ENCODE peak calls at places on chromosomes 5 and 9, in seven cellular contexts. One of them, this sample, is unnamed.

GRCh38 chr9:131319486-131319885 is 30.0 kb downstream of the PLPP7 start:
- DNase-seq in lower lobe of right lung: peak; percentile 33
- DNase-seq in GM13976: no peak
- DNase-seq in kidney epithelial cell: no peak
- DNase-seq in astrocyte: no peak
- DNase-seq in tibial artery: no peak
- DNase-seq in AG04450: no peak
- DNase-seq in this sample: no peak

GRCh38 chr5:54222336-54222735 is 88.0 kb downstream of the ARL15 start:
- DNase-seq in lower lobe of right lung: no peak
- DNase-seq in GM13976: no peak
- DNase-seq in tibial artery: no peak
- DNase-seq in kidney epithelial cell: no peak
- DNase-seq in astrocyte: no peak
- DNase-seq in AG04450: no peak
- DNase-seq in this sample: no peak

GRCh38 chr5:38758774-38759423 is 86.9 kb upstream of the OSMR start:
- DNase-seq in GM13976: no peak
- DNase-seq in kidney epithelial cell: no peak
- DNase-seq in AG04450: no peak
- DNase-seq in tibial artery: no peak
- DNase-seq in astrocyte: no peak
- DNase-seq in lower lobe of right lung: no peak
- DNase-seq in this sample: no peak

GRCh38 chr9:135224286-135224871 is 136.9 kb downstream of the OLFM1 start:
- DNase-seq in GM13976: no peak
- DNase-seq in AG04450: no peak
- DNase-seq in kidney epithelial cell: no peak
- DNase-seq in tibial artery: no peak
- DNase-seq in astrocyte: no peak
- DNase-seq in lower lobe of right lung: peak; percentile 77
- DNase-seq in this sample: no peak

GRCh38 chr9:18706648-18707047 is 232.7 kb downstream of the ADAMTSL1 start:
- DNase-seq in astrocyte: no peak
- DNase-seq in GM13976: no peak
- DNase-seq in kidney epithelial cell: no peak
- DNase-seq in tibial artery: no peak
- DNase-seq in AG04450: no peak
- DNase-seq in lower lobe of right lung: no peak
- DNase-seq in this sample: no peak

GRCh38 chr9:128405077-128405779 is 15.4 kb upstream of the CERCAM start:
- DNase-seq in AG04450: no peak
- DNase-seq in tibial artery: no peak
- DNase-seq in GM13976: no peak
- DNase-seq in astrocyte: no peak
- DNase-seq in kidney epithelial cell: no peak
- DNase-seq in lower lobe of right lung: no peak
- DNase-seq in this sample: no peak

GRCh38 chr9:124964056-124964455 is 23.2 kb upstream of the GOLGA1 start:
- DNase-seq in tibial artery: no peak
- DNase-seq in AG04450: no peak
- DNase-seq in kidney epithelial cell: no peak
- DNase-seq in lower lobe of right lung: no peak
- DNase-seq in astrocyte: no peak
- DNase-seq in GM13976: no peak
- DNase-seq in this sample: no peak

GRCh38 chr9:24602687-24603352 is 57.1 kb upstream of the IZUMO3 start:
- DNase-seq in kidney epithelial cell: peak; percentile 37
- DNase-seq in GM13976: no peak
- DNase-seq in astrocyte: no peak
- DNase-seq in tibial artery: no peak
- DNase-seq in AG04450: no peak
- DNase-seq in lower lobe of right lung: no peak
- DNase-seq in this sample: peak; percentile 24

GRCh38 chr5:172564187-172564586 is 76.9 kb upstream of the NEURL1B start:
- DNase-seq in GM13976: no peak
- DNase-seq in lower lobe of right lung: peak; percentile 59
- DNase-seq in astrocyte: no peak
- DNase-seq in tibial artery: no peak
- DNase-seq in AG04450: no peak
- DNase-seq in kidney epithelial cell: no peak
- DNase-seq in this sample: no peak

GRCh38 chr9:107717608-107718314 is 228.2 kb upstream of the KLF4 start:
- DNase-seq in astrocyte: no peak
- DNase-seq in kidney epithelial cell: no peak
- DNase-seq in lower lobe of right lung: no peak
- DNase-seq in GM13976: no peak
- DNase-seq in tibial artery: no peak
- DNase-seq in AG04450: no peak
- DNase-seq in this sample: no peak

GRCh38 chr5:124868661-124869060 is 122.2 kb upstream of the ZNF608 start:
- DNase-seq in lower lobe of right lung: no peak
- DNase-seq in tibial artery: no peak
- DNase-seq in AG04450: no peak
- DNase-seq in astrocyte: peak; percentile 38
- DNase-seq in GM13976: no peak
- DNase-seq in kidney epithelial cell: no peak
- DNase-seq in this sample: no peak

GRCh38 chr5:2753452-2754409 is 2.3 kb upstream of the IRX2 start:
- DNase-seq in lower lobe of right lung: no peak
- DNase-seq in tibial artery: no peak
- DNase-seq in AG04450: no peak
- DNase-seq in GM13976: no peak
- DNase-seq in astrocyte: no peak
- DNase-seq in kidney epithelial cell: no peak
- DNase-seq in this sample: no peak

GRCh38 chr9:12350775-12351174 is 342.4 kb upstream of the TYRP1 start:
- DNase-seq in AG04450: no peak
- DNase-seq in lower lobe of right lung: no peak
- DNase-seq in astrocyte: no peak
- DNase-seq in kidney epithelial cell: no peak
- DNase-seq in GM13976: no peak
- DNase-seq in tibial artery: no peak
- DNase-seq in this sample: no peak

GRCh38 chr5:315488-316209 is 5.9 kb upstream of the AHRR start:
- DNase-seq in tibial artery: no peak
- DNase-seq in AG04450: no peak
- DNase-seq in GM13976: peak; percentile 24
- DNase-seq in lower lobe of right lung: no peak
- DNase-seq in kidney epithelial cell: no peak
- DNase-seq in astrocyte: no peak
- DNase-seq in this sample: no peak

GRCh38 chr9:38008168-38009034 is 60.6 kb downstream of the SHB start:
- DNase-seq in GM13976: peak; percentile 82
- DNase-seq in AG04450: peak; percentile 56
- DNase-seq in lower lobe of right lung: peak; percentile 94
- DNase-seq in astrocyte: peak; percentile 94
- DNase-seq in tibial artery: no peak
- DNase-seq in kidney epithelial cell: peak; percentile 97
- DNase-seq in this sample: peak; percentile 82

GRCh38 chr5:1513326-1514026 is 10.3 kb downstream of the LPCAT1 start:
- DNase-seq in GM13976: no peak
- DNase-seq in lower lobe of right lung: peak; percentile 49
- DNase-seq in AG04450: no peak
- DNase-seq in tibial artery: no peak
- DNase-seq in astrocyte: no peak
- DNase-seq in kidney epithelial cell: no peak
- DNase-seq in this sample: no peak

GRCh38 chr9:35650341-35651158 is at the start of gene SIT1:
- DNase-seq in lower lobe of right lung: no peak
- DNase-seq in kidney epithelial cell: no peak
- DNase-seq in AG04450: no peak
- DNase-seq in astrocyte: no peak
- DNase-seq in tibial artery: no peak
- DNase-seq in GM13976: peak; percentile 72
- DNase-seq in this sample: no peak

GRCh38 chr5:38780950-38781349 is 64.9 kb upstream of the OSMR start:
- DNase-seq in kidney epithelial cell: no peak
- DNase-seq in astrocyte: peak; percentile 75
- DNase-seq in tibial artery: peak; percentile 73
- DNase-seq in AG04450: peak; percentile 48
- DNase-seq in GM13976: no peak
- DNase-seq in lower lobe of right lung: no peak
- DNase-seq in this sample: peak; percentile 91

GRCh38 chr9:92989561-92989960 is 42.2 kb downstream of the FGD3 start:
- DNase-seq in lower lobe of right lung: no peak
- DNase-seq in kidney epithelial cell: no peak
- DNase-seq in tibial artery: no peak
- DNase-seq in GM13976: no peak
- DNase-seq in astrocyte: no peak
- DNase-seq in AG04450: no peak
- DNase-seq in this sample: no peak

GRCh38 chr5:82176115-82176514 is 102.0 kb downstream of the RPS23 start:
- DNase-seq in GM13976: no peak
- DNase-seq in lower lobe of right lung: no peak
- DNase-seq in kidney epithelial cell: no peak
- DNase-seq in AG04450: no peak
- DNase-seq in tibial artery: no peak
- DNase-seq in astrocyte: no peak
- DNase-seq in this sample: peak; percentile 20

GRCh38 chr5:82174919-82175219 is 103.3 kb downstream of the RPS23 start:
- DNase-seq in AG04450: no peak
- DNase-seq in GM13976: no peak
- DNase-seq in tibial artery: no peak
- DNase-seq in lower lobe of right lung: no peak
- DNase-seq in astrocyte: no peak
- DNase-seq in kidney epithelial cell: no peak
- DNase-seq in this sample: no peak

GRCh38 chr5:82178378-82178777 is 99.8 kb downstream of the RPS23 start:
- DNase-seq in lower lobe of right lung: no peak
- DNase-seq in kidney epithelial cell: no peak
- DNase-seq in astrocyte: no peak
- DNase-seq in AG04450: no peak
- DNase-seq in tibial artery: no peak
- DNase-seq in GM13976: no peak
- DNase-seq in this sample: no peak

GRCh38 chr5:82169892-82170291 is 108.3 kb downstream of the RPS23 start:
- DNase-seq in kidney epithelial cell: no peak
- DNase-seq in lower lobe of right lung: no peak
- DNase-seq in AG04450: no peak
- DNase-seq in astrocyte: no peak
- DNase-seq in tibial artery: no peak
- DNase-seq in GM13976: peak; percentile 5
- DNase-seq in this sample: no peak

DNA sequence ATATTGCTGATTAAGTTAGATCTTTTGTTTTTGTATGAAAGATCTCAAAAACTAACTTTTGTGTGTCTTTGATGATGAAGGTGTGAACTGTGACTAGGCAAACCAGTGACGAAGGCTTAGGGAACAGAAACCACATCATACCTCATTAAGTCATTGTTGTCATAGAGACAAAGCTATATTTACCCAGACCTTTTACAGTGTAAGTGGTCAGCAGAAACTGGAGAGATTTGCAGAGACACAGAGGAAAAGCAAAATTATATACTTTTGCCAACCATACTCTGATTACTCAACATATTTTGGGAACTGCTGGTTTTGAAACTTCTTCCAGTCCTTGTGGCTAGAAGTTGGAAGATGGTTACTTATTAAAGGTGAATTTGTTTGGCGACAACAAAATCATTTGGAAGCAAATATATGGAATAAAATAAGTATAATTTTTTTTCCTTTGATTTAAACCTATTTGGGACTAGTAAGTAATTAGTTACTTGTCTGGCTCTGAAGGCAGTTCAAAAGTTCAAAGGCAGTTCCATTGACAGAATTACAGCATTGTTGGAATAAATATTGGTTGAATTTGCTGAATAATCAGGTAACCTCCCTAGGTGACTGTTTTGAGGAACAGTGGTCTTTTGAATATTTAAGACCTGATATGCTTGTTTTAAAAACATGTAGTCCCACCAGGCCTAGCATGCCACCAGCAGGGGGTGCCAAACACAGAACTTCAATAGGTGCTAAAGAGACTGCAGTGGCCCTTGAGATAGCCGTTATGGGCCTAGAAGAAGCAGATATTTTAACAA is 103.8 kb downstream of the RPS23 start:
- DNase-seq in astrocyte: peak; percentile 93
- DNase-seq in lower lobe of right lung: peak; percentile 68
- DNase-seq in AG04450: no peak
- DNase-seq in GM13976: peak; percentile 57
- DNase-seq in tibial artery: peak; percentile 42
- DNase-seq in kidney epithelial cell: peak; percentile 61
- DNase-seq in this sample: peak; percentile 70
- TF ChIP-seq CTCF in astrocyte: peak; percentile 60
- TF ChIP-seq CTCF in lower lobe of right lung: peak; percentile 60
- TF ChIP-seq CTCF in AG04450: peak; percentile 58
- TF ChIP-seq CTCF in GM13976: peak; percentile 53
- TF ChIP-seq CTCF in tibial artery: peak; percentile 41
- TF ChIP-seq CTCF in kidney epithelial cell: peak; percentile 77
- TF ChIP-seq CTCF in this sample: peak; percentile 75

GRCh38 chr9:81465468-81466002 is 223.8 kb downstream of the TLE1 start:
- DNase-seq in tibial artery: no peak
- DNase-seq in astrocyte: no peak
- DNase-seq in lower lobe of right lung: no peak
- DNase-seq in GM13976: no peak
- DNase-seq in AG04450: no peak
- DNase-seq in kidney epithelial cell: no peak
- DNase-seq in this sample: no peak
- TF ChIP-seq CTCF in tibial artery: peak; percentile 9
- TF ChIP-seq CTCF in astrocyte: no peak
- TF ChIP-seq CTCF in lower lobe of right lung: no peak
- TF ChIP-seq CTCF in GM13976: no peak
- TF ChIP-seq CTCF in AG04450: peak; percentile 37
- TF ChIP-seq CTCF in kidney epithelial cell: no peak
- TF ChIP-seq CTCF in this sample: no peak

DNA sequence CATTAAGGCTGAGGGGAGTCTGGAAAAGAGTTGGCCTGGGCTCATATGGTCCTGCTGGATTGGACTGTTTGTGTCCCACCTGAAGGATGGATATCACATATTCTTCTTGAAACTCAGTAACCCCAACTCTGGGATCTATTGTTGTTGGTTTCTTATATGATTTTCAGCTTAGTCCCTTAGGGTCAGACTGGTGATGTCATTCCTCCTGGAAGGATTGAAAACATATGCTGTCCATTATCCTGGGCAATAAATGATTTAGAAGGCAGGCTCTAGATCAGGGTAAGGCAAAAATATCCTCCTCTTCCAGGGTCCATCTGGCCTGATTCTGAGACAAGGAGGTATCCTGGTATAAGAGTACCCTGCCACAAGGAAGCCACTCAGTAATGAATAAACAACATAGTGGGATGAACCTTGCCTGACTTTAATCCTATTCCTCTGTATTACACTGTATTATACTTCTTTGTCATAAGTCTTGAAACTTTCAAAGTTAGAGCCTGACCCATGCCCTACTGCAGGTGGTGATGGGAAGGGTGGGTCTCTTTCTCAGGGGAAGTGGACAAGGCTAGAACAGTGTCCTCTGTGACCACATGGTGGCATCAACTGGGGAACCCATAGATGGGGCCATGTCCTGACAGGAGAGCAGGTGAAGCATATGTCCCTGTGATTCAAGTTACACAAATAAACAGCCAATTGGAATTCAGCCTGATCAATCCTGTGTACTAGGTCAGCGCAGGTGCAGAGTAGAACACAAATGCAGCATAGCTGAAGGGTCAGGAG is 454.4 kb upstream of the TRPC7 start:
- DNase-seq in kidney epithelial cell: no peak
- DNase-seq in lower lobe of right lung: no peak
- DNase-seq in AG04450: no peak
- DNase-seq in astrocyte: no peak
- DNase-seq in tibial artery: no peak
- DNase-seq in GM13976: no peak
- DNase-seq in this sample: no peak
- TF ChIP-seq CTCF in kidney epithelial cell: no peak
- TF ChIP-seq CTCF in lower lobe of right lung: no peak
- TF ChIP-seq CTCF in AG04450: no peak
- TF ChIP-seq CTCF in astrocyte: no peak
- TF ChIP-seq CTCF in tibial artery: no peak
- TF ChIP-seq CTCF in GM13976: no peak
- TF ChIP-seq CTCF in this sample: no peak

GRCh38 chr5:137201876-137202275 is 297.2 kb downstream of the SPOCK1 start:
- DNase-seq in GM13976: no peak
- DNase-seq in astrocyte: peak; percentile 50
- DNase-seq in lower lobe of right lung: no peak
- DNase-seq in kidney epithelial cell: no peak
- DNase-seq in tibial artery: peak; percentile 69
- DNase-seq in AG04450: no peak
- DNase-seq in this sample: peak; percentile 91
- TF ChIP-seq CTCF in GM13976: no peak
- TF ChIP-seq CTCF in astrocyte: no peak
- TF ChIP-seq CTCF in lower lobe of right lung: no peak
- TF ChIP-seq CTCF in kidney epithelial cell: peak; percentile 32
- TF ChIP-seq CTCF in tibial artery: peak; percentile 54
- TF ChIP-seq CTCF in AG04450: peak; percentile 30
- TF ChIP-seq CTCF in this sample: peak; percentile 53

This sample was measured in fibroblast of pulmonary artery.